ENCODE peak calls at places on chromosome 1, in five cellular contexts. One of them, this sample, is unnamed.

GRCh38 chr1:15343099-15343498 is 66.6 kb upstream of the EFHD2 start:
- DNase-seq in HepG2: no peak
- DNase-seq in A549: no peak
- DNase-seq in K562: no peak
- DNase-seq in GM12878: no peak
- DNase-seq in this sample: no peak

GRCh38 chr1:174160109-174160473 is 771 bp downstream of the RABGAP1L start:
- DNase-seq in K562: peak
- DNase-seq in A549: peak
- DNase-seq in GM12878: no peak
- DNase-seq in HepG2: peak
- DNase-seq in this sample: peak

GRCh38 chr1:91091812-91092211 is 70.0 kb upstream of the ZNF644 start:
- DNase-seq in K562: no peak
- DNase-seq in A549: peak
- DNase-seq in GM12878: no peak
- DNase-seq in HepG2: peak
- DNase-seq in this sample: no peak

GRCh38 chr1:217917277-217917887 is 286.2 kb downstream of the SPATA17 start:
- DNase-seq in A549: no peak
- DNase-seq in HepG2: no peak
- DNase-seq in K562: no peak
- DNase-seq in GM12878: no peak
- DNase-seq in this sample: no peak

GRCh38 chr1:1069061-1069710 is 4.9 kb downstream of the RNF223 start:
- DNase-seq in K562: peak
- DNase-seq in A549: peak
- DNase-seq in HepG2: peak
- DNase-seq in GM12878: peak
- DNase-seq in this sample: peak

GRCh38 chr1:152228831-152229230 is 4.8 kb upstream of the HRNR start:
- DNase-seq in GM12878: no peak
- DNase-seq in K562: no peak
- DNase-seq in A549: peak
- DNase-seq in HepG2: no peak
- DNase-seq in this sample: no peak

GRCh38 chr1:228000416-228000815 is 6.4 kb upstream of the WNT3A start:
- DNase-seq in GM12878: no peak
- DNase-seq in HepG2: no peak
- DNase-seq in K562: no peak
- DNase-seq in A549: no peak
- DNase-seq in this sample: no peak

GRCh38 chr1:153035211-153035610 is 4.2 kb downstream of the SPRR1B start:
- DNase-seq in K562: no peak
- DNase-seq in A549: no peak
- DNase-seq in HepG2: no peak
- DNase-seq in GM12878: no peak
- DNase-seq in this sample: no peak

GRCh38 chr1:48480504-48480903 is 8.5 kb upstream of the SPATA6 start:
- DNase-seq in GM12878: no peak
- DNase-seq in A549: no peak
- DNase-seq in K562: no peak
- DNase-seq in HepG2: no peak
- DNase-seq in this sample: no peak

GRCh38 chr1:5481889-5482288 is 510.3 kb downstream of the NPHP4 start:
- DNase-seq in A549: peak
- DNase-seq in K562: peak
- DNase-seq in HepG2: no peak
- DNase-seq in GM12878: no peak
- DNase-seq in this sample: peak

GRCh38 chr1:101309334-101310221 is 72.8 kb downstream of the S1PR1 start:
- DNase-seq in HepG2: peak
- DNase-seq in K562: peak
- DNase-seq in A549: peak
- DNase-seq in GM12878: no peak
- DNase-seq in this sample: peak

GRCh38 chr1:29498126-29499100 is 262.1 kb downstream of the PTPRU start:
- DNase-seq in K562: no peak
- DNase-seq in A549: no peak
- DNase-seq in GM12878: no peak
- DNase-seq in HepG2: no peak
- DNase-seq in this sample: no peak

GRCh38 chr1:113021430-113022085 is 51.4 kb upstream of the LRIG2 start:
- DNase-seq in HepG2: peak
- DNase-seq in K562: no peak
- DNase-seq in A549: peak
- DNase-seq in GM12878: no peak
- DNase-seq in this sample: no peak

GRCh38 chr1:88462481-88463261 is 221.4 kb upstream of the PKN2 start:
- DNase-seq in A549: peak
- DNase-seq in HepG2: no peak
- DNase-seq in GM12878: no peak
- DNase-seq in K562: no peak
- DNase-seq in this sample: peak

GRCh38 chr1:225767591-225768540 is 9.8 kb upstream of the SRP9 start:
- DNase-seq in K562: no peak
- DNase-seq in A549: no peak
- DNase-seq in GM12878: no peak
- DNase-seq in HepG2: peak
- DNase-seq in this sample: peak

GRCh38 chr1:59013276-59013927 is 229.6 kb upstream of the JUN start:
- DNase-seq in A549: no peak
- DNase-seq in HepG2: no peak
- DNase-seq in GM12878: no peak
- DNase-seq in K562: no peak
- DNase-seq in this sample: peak

GRCh38 chr1:60965280-60965854 is 117.0 kb upstream of the NFIA start:
- DNase-seq in A549: no peak
- DNase-seq in GM12878: no peak
- DNase-seq in K562: no peak
- DNase-seq in HepG2: no peak
- DNase-seq in this sample: no peak

GRCh38 chr1:11673089-11673769 is 7.7 kb downstream of the MAD2L2 start:
- DNase-seq in A549: no peak
- DNase-seq in HepG2: no peak
- DNase-seq in GM12878: no peak
- DNase-seq in K562: no peak
- DNase-seq in this sample: no peak

GRCh38 chr1:86435327-86435726 is 11.4 kb downstream of the CLCA2 start:
- DNase-seq in A549: no peak
- DNase-seq in K562: no peak
- DNase-seq in HepG2: no peak
- DNase-seq in GM12878: no peak
- DNase-seq in this sample: no peak

GRCh38 chr1:12709696-12710095 is 6.2 kb upstream of the AADACL3 start:
- DNase-seq in GM12878: no peak
- DNase-seq in A549: no peak
- DNase-seq in K562: no peak
- DNase-seq in HepG2: no peak
- DNase-seq in this sample: no peak

GRCh38 chr1:26994020-26994745 is 691 bp downstream of the TRNP1 start:
- DNase-seq in K562: peak
- DNase-seq in A549: no peak
- DNase-seq in HepG2: no peak
- DNase-seq in GM12878: no peak
- DNase-seq in this sample: no peak

GRCh38 chr1:236168716-236169429 is 26.5 kb downstream of the GPR137B start:
- DNase-seq in HepG2: peak
- DNase-seq in A549: peak
- DNase-seq in GM12878: no peak
- DNase-seq in K562: peak
- DNase-seq in this sample: peak

GRCh38 chr1:46753985-46754384 is 35.1 kb upstream of the EFCAB14 start:
- DNase-seq in A549: no peak
- DNase-seq in GM12878: no peak
- DNase-seq in HepG2: no peak
- DNase-seq in K562: no peak
- DNase-seq in this sample: no peak

GRCh38 chr1:32939655-32940371 is 24.8 kb downstream of the RNF19B start:
- DNase-seq in GM12878: no peak
- DNase-seq in K562: peak
- DNase-seq in A549: no peak
- DNase-seq in HepG2: no peak
- DNase-seq in this sample: no peak

GRCh38 chr1:153509036-153509435 is 26.8 kb downstream of the S100A6 start:
- DNase-seq in GM12878: no peak
- DNase-seq in K562: no peak
- DNase-seq in A549: no peak
- DNase-seq in HepG2: no peak
- DNase-seq in this sample: no peak

GRCh38 chr1:153628638-153629342 is 556 bp downstream of the S100A1 start:
- DNase-seq in GM12878: no peak
- DNase-seq in K562: no peak
- DNase-seq in A549: no peak
- DNase-seq in HepG2: no peak
- DNase-seq in this sample: no peak

GRCh38 chr1:29789910-29790247 is 553.6 kb downstream of the PTPRU start:
- DNase-seq in K562: no peak
- DNase-seq in GM12878: no peak
- DNase-seq in HepG2: no peak
- DNase-seq in A549: no peak
- DNase-seq in this sample: no peak

GRCh38 chr1:83559531-83559930 is 439.4 kb downstream of the TTLL7 start:
- DNase-seq in A549: no peak
- DNase-seq in K562: no peak
- DNase-seq in HepG2: no peak
- DNase-seq in GM12878: no peak
- DNase-seq in this sample: no peak

GRCh38 chr1:112956503-112957132 is 622 bp upstream of the SLC16A1 start:
- DNase-seq in K562: no peak
- DNase-seq in HepG2: peak
- DNase-seq in A549: no peak
- DNase-seq in GM12878: no peak
- DNase-seq in this sample: no peak

GRCh38 chr1:113415256-113416189 is 25.2 kb downstream of the MAGI3 start:
- DNase-seq in K562: no peak
- DNase-seq in HepG2: no peak
- DNase-seq in GM12878: no peak
- DNase-seq in A549: no peak
- DNase-seq in this sample: no peak

GRCh38 chr1:23263380-23263887 is 46.1 kb upstream of the HTR1D start:
- DNase-seq in K562: no peak
- DNase-seq in GM12878: no peak
- DNase-seq in HepG2: no peak
- DNase-seq in A549: peak
- DNase-seq in this sample: no peak

GRCh38 chr1:219184337-219184736 is 10.7 kb downstream of the LYPLAL1 start:
- DNase-seq in GM12878: no peak
- DNase-seq in HepG2: no peak
- DNase-seq in K562: no peak
- DNase-seq in A549: no peak
- DNase-seq in this sample: no peak

GRCh38 chr1:11648732-11649158 is 5.5 kb downstream of the FBXO2 start:
- DNase-seq in GM12878: no peak
- DNase-seq in HepG2: no peak
- DNase-seq in A549: no peak
- DNase-seq in K562: peak
- DNase-seq in this sample: peak

GRCh38 chr1:66445492-66446181 is 88.3 kb upstream of the SGIP1 start:
- DNase-seq in GM12878: peak
- DNase-seq in K562: no peak
- DNase-seq in A549: no peak
- DNase-seq in HepG2: no peak
- DNase-seq in this sample: no peak

GRCh38 chr1:228974296-228974695 is 239.0 kb downstream of the RHOU start:
- DNase-seq in HepG2: no peak
- DNase-seq in A549: no peak
- DNase-seq in GM12878: no peak
- DNase-seq in K562: no peak
- DNase-seq in this sample: no peak

GRCh38 chr1:234980657-234981396 is 147.8 kb downstream of the TOMM20 start:
- DNase-seq in A549: peak
- DNase-seq in GM12878: peak
- DNase-seq in HepG2: peak
- DNase-seq in K562: peak
- DNase-seq in this sample: no peak
- TF ChIP-seq ESRRA in A549: peak
- TF ChIP-seq ESRRA in GM12878: no peak
- TF ChIP-seq ESRRA in HepG2: peak
- TF ChIP-seq ESRRA in K562: peak
- TF ChIP-seq ESRRA in this sample: no peak

GRCh38 chr1:205711105-205712048 is 31.1 kb upstream of the SLC45A3 start:
- DNase-seq in A549: peak
- DNase-seq in K562: peak
- DNase-seq in GM12878: peak
- DNase-seq in HepG2: peak
- DNase-seq in this sample: peak
- TF ChIP-seq ESRRA in A549: no peak
- TF ChIP-seq ESRRA in K562: no peak
- TF ChIP-seq ESRRA in GM12878: no peak
- TF ChIP-seq ESRRA in HepG2: no peak
- TF ChIP-seq ESRRA in this sample: no peak

GRCh38 chr1:179351281-179351680 is 14.5 kb upstream of the AXDND1 start:
- DNase-seq in A549: no peak
- DNase-seq in GM12878: no peak
- DNase-seq in HepG2: no peak
- DNase-seq in K562: no peak
- DNase-seq in this sample: no peak

GRCh38 chr1:179353546-179353945 is 12.2 kb upstream of the AXDND1 start:
- DNase-seq in K562: peak
- DNase-seq in A549: no peak
- DNase-seq in HepG2: no peak
- DNase-seq in GM12878: no peak
- DNase-seq in this sample: no peak
- TF ChIP-seq ESRRA in K562: no peak
- TF ChIP-seq ESRRA in A549: no peak
- TF ChIP-seq ESRRA in HepG2: no peak
- TF ChIP-seq ESRRA in GM12878: no peak
- TF ChIP-seq ESRRA in this sample: no peak

DNA sequence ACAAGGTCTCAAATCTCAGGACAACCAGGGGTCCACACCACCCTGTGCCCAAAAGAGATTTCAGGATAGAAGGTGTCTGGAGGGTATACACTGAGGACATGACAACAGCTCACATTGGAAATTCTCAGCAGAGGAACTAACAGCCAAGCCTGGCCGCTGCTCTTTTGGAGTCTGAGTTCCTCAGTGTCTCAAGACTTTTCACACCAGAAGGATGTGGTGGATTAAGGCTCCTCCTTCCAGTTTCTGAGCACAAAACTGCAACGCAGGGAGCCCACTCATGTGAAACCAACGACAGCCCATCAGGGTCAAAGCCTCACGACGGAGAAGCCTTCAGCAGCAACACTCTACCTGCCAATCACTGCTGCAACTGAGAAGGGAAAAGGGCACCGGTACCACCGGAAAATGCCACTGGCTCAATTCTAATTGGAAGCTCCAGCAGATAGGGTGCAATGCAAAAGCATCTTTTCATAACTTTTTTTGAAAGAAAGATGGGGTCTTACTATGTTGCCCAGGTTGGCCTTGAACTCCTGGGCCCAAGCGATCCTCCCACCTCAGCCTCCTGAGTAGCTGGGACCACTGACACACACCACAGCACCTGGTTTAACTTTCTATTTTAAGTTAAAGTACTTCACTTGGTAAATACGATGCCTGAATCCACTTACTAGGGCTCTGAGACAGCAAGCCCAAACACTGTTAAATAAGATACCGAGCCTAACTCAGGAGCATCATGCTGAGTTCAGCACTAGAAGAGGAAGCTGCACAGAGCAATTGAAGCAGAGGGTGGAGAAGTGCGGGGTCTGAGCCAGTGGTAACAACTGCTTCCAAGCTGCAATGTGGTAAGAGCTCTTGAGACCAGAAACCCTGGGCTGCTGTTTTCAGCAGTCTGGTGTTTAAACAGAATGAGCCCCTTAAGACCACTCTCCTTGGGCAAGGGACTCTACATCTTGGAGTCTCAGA is 7.8 kb downstream of the CAPZB start:
- DNase-seq in GM12878: peak
- DNase-seq in A549: no peak
- DNase-seq in K562: no peak
- DNase-seq in HepG2: no peak
- DNase-seq in this sample: no peak
- TF ChIP-seq ESRRA in GM12878: no peak
- TF ChIP-seq ESRRA in A549: no peak
- TF ChIP-seq ESRRA in K562: no peak
- TF ChIP-seq ESRRA in HepG2: no peak
- TF ChIP-seq ESRRA in this sample: no peak